ENCODE peak calls at places on chromosome 16, in five cellular contexts. One of them, this sample, is unnamed.

GRCh38 chr16:55323637-55324490 is at the start of gene IRX6:
- DNase-seq in MM.1S: no peak
- DNase-seq in CD8-positive, alpha-beta T cell: no peak
- DNase-seq in brain microvascular endothelial cell: no peak
- DNase-seq in astrocyte of the spinal cord: no peak
- DNase-seq in this sample: no peak

GRCh38 chr16:4141604-4142003 is 25.4 kb upstream of the ADCY9 start:
- DNase-seq in MM.1S: no peak
- DNase-seq in CD8-positive, alpha-beta T cell: no peak
- DNase-seq in brain microvascular endothelial cell: no peak
- DNase-seq in astrocyte of the spinal cord: no peak
- DNase-seq in this sample: no peak

GRCh38 chr16:3665508-3665907 is 11.0 kb downstream of the DNASE1 start:
- DNase-seq in MM.1S: no peak
- DNase-seq in CD8-positive, alpha-beta T cell: peak
- DNase-seq in brain microvascular endothelial cell: no peak
- DNase-seq in astrocyte of the spinal cord: no peak
- DNase-seq in this sample: no peak

GRCh38 chr16:87618216-87618615 is 15.9 kb downstream of the JPH3 start:
- DNase-seq in MM.1S: no peak
- DNase-seq in CD8-positive, alpha-beta T cell: no peak
- DNase-seq in brain microvascular endothelial cell: no peak
- DNase-seq in astrocyte of the spinal cord: no peak
- DNase-seq in this sample: no peak

GRCh38 chr16:14131774-14132695 is 60.9 kb downstream of the MRTFB start:
- DNase-seq in MM.1S: no peak
- DNase-seq in CD8-positive, alpha-beta T cell: no peak
- DNase-seq in brain microvascular endothelial cell: no peak
- DNase-seq in astrocyte of the spinal cord: no peak
- DNase-seq in this sample: no peak

GRCh38 chr16:72094266-72094610 is 591 bp downstream of the DHX38 start:
- DNase-seq in MM.1S: peak
- DNase-seq in CD8-positive, alpha-beta T cell: no peak
- DNase-seq in brain microvascular endothelial cell: no peak
- DNase-seq in astrocyte of the spinal cord: no peak
- DNase-seq in this sample: peak

GRCh38 chr16:89473791-89474414 is 16.5 kb downstream of the ANKRD11 start:
- DNase-seq in MM.1S: no peak
- DNase-seq in CD8-positive, alpha-beta T cell: no peak
- DNase-seq in brain microvascular endothelial cell: peak
- DNase-seq in astrocyte of the spinal cord: no peak
- DNase-seq in this sample: peak

GRCh38 chr16:85454171-85454883 is 158.8 kb upstream of the GSE1 start:
- DNase-seq in MM.1S: no peak
- DNase-seq in CD8-positive, alpha-beta T cell: no peak
- DNase-seq in brain microvascular endothelial cell: no peak
- DNase-seq in astrocyte of the spinal cord: no peak
- DNase-seq in this sample: no peak

GRCh38 chr16:35187665-35188225 is 1728.3 kb downstream of the TP53TG3F start:
- DNase-seq in MM.1S: no peak
- DNase-seq in CD8-positive, alpha-beta T cell: no peak
- DNase-seq in brain microvascular endothelial cell: no peak
- DNase-seq in astrocyte of the spinal cord: no peak
- DNase-seq in this sample: no peak

GRCh38 chr16:30070490-30070889 is 4.9 kb downstream of the ALDOA start:
- DNase-seq in MM.1S: no peak
- DNase-seq in CD8-positive, alpha-beta T cell: no peak
- DNase-seq in brain microvascular endothelial cell: no peak
- DNase-seq in astrocyte of the spinal cord: no peak
- DNase-seq in this sample: no peak
- TF ChIP-seq CTCF in MM.1S: no peak
- TF ChIP-seq CTCF in CD8-positive, alpha-beta T cell: no peak
- TF ChIP-seq CTCF in brain microvascular endothelial cell: no peak
- TF ChIP-seq CTCF in astrocyte of the spinal cord: no peak
- TF ChIP-seq CTCF in this sample: no peak

DNA sequence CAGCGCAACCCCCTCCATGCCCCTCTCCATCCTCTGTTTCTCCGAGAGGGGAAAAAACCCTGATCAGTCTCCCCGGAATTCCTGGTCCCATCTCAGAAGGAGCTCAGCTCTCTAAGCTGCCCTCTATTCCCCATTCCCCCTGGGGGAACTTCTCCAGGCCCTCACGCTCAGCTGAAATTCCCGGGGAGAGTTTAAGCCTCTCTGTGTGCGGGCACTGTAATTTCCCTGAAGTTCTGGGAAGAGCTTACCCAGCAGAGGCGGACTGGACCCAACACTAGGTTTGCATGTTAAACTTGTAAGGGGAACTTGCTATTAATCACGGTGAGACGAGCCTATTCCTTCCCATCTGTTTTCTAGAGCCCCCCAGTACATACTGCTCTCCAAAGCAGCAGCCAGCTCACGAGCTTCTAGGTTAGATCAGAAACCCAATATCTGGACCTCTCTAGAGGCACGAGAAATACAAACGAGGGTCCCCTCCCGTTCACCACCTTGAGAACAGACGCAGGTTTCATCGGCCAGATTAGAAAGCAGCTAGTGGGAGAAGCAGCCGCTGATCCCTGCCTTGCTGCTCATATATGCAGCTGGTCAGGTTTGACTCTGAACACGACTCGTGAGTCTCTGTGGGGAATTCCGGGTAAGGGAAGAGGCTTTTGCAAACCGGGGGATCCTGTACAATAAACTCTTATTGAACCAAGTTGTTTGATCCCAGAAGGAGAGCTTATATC is 1.4 kb downstream of the VAT1L start:
- DNase-seq in MM.1S: no peak
- DNase-seq in CD8-positive, alpha-beta T cell: no peak
- DNase-seq in brain microvascular endothelial cell: no peak
- DNase-seq in astrocyte of the spinal cord: no peak
- DNase-seq in this sample: peak
- H3K4me3 ChIP-seq in MM.1S: no peak
- H3K4me3 ChIP-seq in CD8-positive, alpha-beta T cell: no peak
- H3K4me3 ChIP-seq in brain microvascular endothelial cell: peak
- H3K4me3 ChIP-seq in astrocyte of the spinal cord: peak
- H3K4me3 ChIP-seq in this sample: no peak

GRCh38 chr16:74926832-74927231 is 58.1 kb downstream of the WDR59 start:
- DNase-seq in MM.1S: no peak
- DNase-seq in CD8-positive, alpha-beta T cell: no peak
- DNase-seq in brain microvascular endothelial cell: no peak
- DNase-seq in astrocyte of the spinal cord: no peak
- DNase-seq in this sample: no peak
- TF ChIP-seq CTCF in MM.1S: no peak
- TF ChIP-seq CTCF in CD8-positive, alpha-beta T cell: no peak
- TF ChIP-seq CTCF in brain microvascular endothelial cell: no peak
- TF ChIP-seq CTCF in astrocyte of the spinal cord: no peak
- TF ChIP-seq CTCF in this sample: no peak

GRCh38 chr16:54283735-54284318 is 2.8 kb downstream of the IRX3 start:
- DNase-seq in MM.1S: no peak
- DNase-seq in CD8-positive, alpha-beta T cell: no peak
- DNase-seq in brain microvascular endothelial cell: no peak
- DNase-seq in astrocyte of the spinal cord: no peak
- DNase-seq in this sample: no peak
- H3K4me3 ChIP-seq in MM.1S: no peak
- H3K4me3 ChIP-seq in CD8-positive, alpha-beta T cell: no peak
- H3K4me3 ChIP-seq in brain microvascular endothelial cell: peak
- H3K4me3 ChIP-seq in astrocyte of the spinal cord: peak
- H3K4me3 ChIP-seq in this sample: peak

DNA sequence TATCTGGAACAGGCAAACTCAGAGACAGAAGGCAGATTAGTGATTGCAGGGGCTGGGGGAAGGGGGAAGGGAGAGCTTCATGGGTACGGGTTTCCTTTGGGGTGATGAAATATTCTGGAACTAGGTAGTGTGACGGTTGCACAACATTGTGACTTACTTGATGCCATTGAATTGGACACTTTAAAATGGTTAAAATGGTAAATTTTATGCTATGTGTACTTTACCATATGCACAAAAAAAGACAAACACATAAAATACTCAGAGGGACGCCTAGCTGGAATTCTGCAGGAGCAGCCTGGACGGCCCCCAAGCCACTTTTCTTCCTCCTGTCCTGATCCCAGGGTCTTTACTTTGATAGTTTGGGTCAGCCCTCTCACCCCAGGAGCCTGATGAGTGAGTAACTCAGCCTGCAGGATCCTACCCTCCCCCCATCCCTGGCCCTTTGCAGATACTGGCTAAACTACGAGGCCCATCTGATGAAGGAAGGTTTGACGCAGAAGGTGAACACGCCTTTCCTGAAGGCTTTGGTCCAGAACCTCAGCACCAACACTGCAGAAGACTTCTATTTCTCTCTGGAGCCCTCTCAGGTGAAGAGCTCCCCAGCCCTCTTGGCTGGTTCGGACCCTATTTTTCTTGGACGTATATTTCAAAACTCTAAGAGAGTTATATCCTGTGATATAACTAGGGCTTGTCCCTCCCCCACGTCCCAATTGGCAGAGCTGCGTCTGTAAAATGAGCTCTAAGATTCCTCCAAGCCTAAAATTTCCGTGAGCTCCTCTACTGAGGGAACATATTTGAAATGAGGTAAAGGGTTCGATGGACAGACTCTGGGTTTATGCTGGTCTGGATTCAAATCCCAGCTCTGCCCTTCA is 7.9 kb downstream of the ADGRG3 start:
- DNase-seq in MM.1S: no peak
- DNase-seq in CD8-positive, alpha-beta T cell: no peak
- DNase-seq in brain microvascular endothelial cell: no peak
- DNase-seq in astrocyte of the spinal cord: no peak
- DNase-seq in this sample: peak
- TF ChIP-seq CTCF in MM.1S: no peak
- TF ChIP-seq CTCF in CD8-positive, alpha-beta T cell: no peak
- TF ChIP-seq CTCF in brain microvascular endothelial cell: no peak
- TF ChIP-seq CTCF in astrocyte of the spinal cord: no peak
- TF ChIP-seq CTCF in this sample: no peak

GRCh38 chr16:8694795-8695194 is 20.4 kb downstream of the ABAT start:
- DNase-seq in MM.1S: no peak
- DNase-seq in CD8-positive, alpha-beta T cell: no peak
- DNase-seq in brain microvascular endothelial cell: no peak
- DNase-seq in astrocyte of the spinal cord: no peak
- DNase-seq in this sample: no peak

GRCh38 chr16:8691728-8692127 is 17.3 kb downstream of the ABAT start:
- DNase-seq in MM.1S: no peak
- DNase-seq in CD8-positive, alpha-beta T cell: no peak
- DNase-seq in brain microvascular endothelial cell: no peak
- DNase-seq in astrocyte of the spinal cord: no peak
- DNase-seq in this sample: no peak

GRCh38 chr16:8697965-8698364 is 23.5 kb downstream of the ABAT start:
- DNase-seq in MM.1S: no peak
- DNase-seq in CD8-positive, alpha-beta T cell: no peak
- DNase-seq in brain microvascular endothelial cell: no peak
- DNase-seq in astrocyte of the spinal cord: no peak
- DNase-seq in this sample: no peak

DNA sequence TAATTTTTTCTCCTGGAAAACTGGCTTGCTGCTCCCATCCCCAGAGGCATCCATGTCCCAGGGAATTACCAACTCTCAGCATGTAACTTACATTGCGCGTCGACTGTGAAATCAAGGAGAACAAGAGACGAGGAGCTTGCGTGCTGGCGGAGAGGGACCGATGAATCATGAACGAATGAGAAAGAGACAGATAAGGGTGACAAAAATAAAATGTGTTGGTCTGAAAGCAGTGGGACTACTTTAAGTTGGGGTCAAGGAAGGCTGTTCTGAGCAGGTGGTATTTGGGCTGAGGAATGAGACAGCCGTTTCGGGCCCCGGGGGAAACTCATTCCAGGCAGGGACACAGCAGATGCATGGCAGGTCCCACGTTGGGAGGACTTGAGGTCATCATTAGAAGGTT is 22.5 kb downstream of the ABAT start:
- DNase-seq in MM.1S: no peak
- DNase-seq in CD8-positive, alpha-beta T cell: no peak
- DNase-seq in brain microvascular endothelial cell: no peak
- DNase-seq in astrocyte of the spinal cord: no peak
- DNase-seq in this sample: no peak
- H3K4me3 ChIP-seq in MM.1S: no peak
- H3K4me3 ChIP-seq in CD8-positive, alpha-beta T cell: no peak
- H3K4me3 ChIP-seq in brain microvascular endothelial cell: no peak
- H3K4me3 ChIP-seq in astrocyte of the spinal cord: no peak
- H3K4me3 ChIP-seq in this sample: no peak

DNA sequence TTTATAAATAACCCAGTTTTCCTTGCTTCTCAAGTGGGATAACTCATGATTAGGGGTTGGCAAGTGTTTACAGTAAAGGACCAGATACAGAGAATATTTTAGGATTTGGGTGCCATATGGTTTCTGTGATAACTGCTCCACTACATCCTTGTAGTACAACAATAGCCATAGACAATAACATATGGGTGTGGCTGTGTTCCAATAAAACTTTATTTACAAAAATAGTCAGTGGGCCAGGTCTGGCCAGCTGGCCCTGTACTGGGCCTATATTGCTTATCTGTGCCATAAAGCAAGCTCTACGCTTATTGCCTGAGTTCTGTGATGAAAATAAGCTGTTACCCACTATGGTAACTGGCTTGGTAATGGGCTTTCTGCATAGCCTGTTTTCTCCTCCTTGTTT is 386.5 kb upstream of the RBFOX1 start:
- DNase-seq in MM.1S: no peak
- DNase-seq in CD8-positive, alpha-beta T cell: no peak
- DNase-seq in brain microvascular endothelial cell: no peak
- DNase-seq in astrocyte of the spinal cord: no peak
- DNase-seq in this sample: no peak
- TF ChIP-seq CTCF in MM.1S: no peak
- TF ChIP-seq CTCF in CD8-positive, alpha-beta T cell: no peak
- TF ChIP-seq CTCF in brain microvascular endothelial cell: no peak
- TF ChIP-seq CTCF in astrocyte of the spinal cord: no peak
- TF ChIP-seq CTCF in this sample: no peak